ENCODE peak calls at places on chromosomes 4 and X, in four cellular contexts. U, K, S and X are unnamed samples.

GRCh38 chrX:20217906-20218305 is 48.8 kb downstream of the RPS6KA3 start:
- DNase-seq in U (peak), K (no peak), S (no peak), X (no peak)

GRCh38 chr4:89439533-89439932 is 131.9 kb upstream of the GPRIN3 start:
- DNase-seq in U (no peak), K (no peak), S (no peak), X (no peak)

GRCh38 chr4:76250962-76251361 is 559 bp upstream of the FAM47E start:
- DNase-seq in U (no peak), K (no peak), S (no peak), X (no peak)

GRCh38 chr4:12359420-12359819 is 930.7 kb upstream of the HS3ST1 start:
- DNase-seq in U (peak), K (no peak), S (no peak), X (no peak)

GRCh38 chr4:76982638-76983579 is 33.4 kb downstream of the SEPTIN11 start:
- DNase-seq in U (no peak), K (no peak), S (no peak), X (peak)

GRCh38 chr4:29309050-29309449 is 1411.1 kb upstream of the PCDH7 start:
- DNase-seq in U (no peak), K (no peak), S (no peak), X (peak)

GRCh38 chr4:145231906-145232700 is 51.7 kb upstream of the OTUD4 start:
- DNase-seq in U (no peak), K (no peak), S (no peak), X (peak)

GRCh38 chr4:189124149-189124758 is 816.4 kb upstream of the FRG1 start:
- DNase-seq in U (peak), K (no peak), S (no peak), X (peak)

DNA sequence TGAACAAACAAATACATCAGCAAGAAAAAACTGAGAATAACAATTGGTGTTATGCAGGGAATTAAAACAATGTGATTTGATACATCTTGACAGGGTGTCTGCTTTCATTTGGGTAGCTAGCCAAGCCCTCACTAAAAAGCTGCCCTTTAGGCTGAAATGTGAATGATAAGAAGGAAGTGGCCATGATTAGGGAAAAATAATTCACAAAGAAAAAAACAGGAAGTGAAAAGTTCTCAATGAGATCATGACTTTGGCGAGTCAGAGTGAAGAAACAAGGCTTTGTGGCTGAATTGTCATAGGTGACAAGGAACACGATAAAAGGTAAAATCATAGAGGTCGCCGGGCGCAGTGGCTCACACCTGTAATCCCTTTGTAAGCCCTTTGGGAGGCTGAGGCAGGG is 675.7 kb upstream of the SLIT2 start:
- DNase-seq in U (no peak), K (no peak), S (no peak), X (no peak)
- H3K56ac ChIP-seq in U (no peak), K (no peak), S (no peak), X (no peak)

DNA sequence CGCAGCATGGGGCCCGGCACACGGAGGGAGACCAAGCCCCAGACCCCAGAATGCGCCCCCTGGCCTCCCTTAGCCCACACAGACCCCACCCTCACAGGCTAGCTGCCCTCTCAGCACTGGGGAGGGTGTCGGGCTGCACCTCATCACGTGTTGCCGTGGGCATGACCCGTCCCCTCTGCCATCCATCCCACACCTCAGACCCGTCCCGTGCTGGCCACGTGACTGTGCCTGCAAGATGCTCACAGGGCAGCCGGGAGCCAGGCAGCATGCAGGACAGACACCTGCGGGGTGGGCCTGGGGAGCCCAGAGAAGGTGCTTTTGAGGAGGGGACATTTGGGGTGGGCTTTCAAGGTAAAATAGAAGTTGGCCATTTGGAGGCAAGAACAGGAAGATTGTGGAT is 4.8 kb downstream of the MSANTD1 start:
- DNase-seq in U (no peak), K (peak), S (peak), X (no peak)
- H3K56ac ChIP-seq in U (no peak), K (no peak), S (no peak), X (no peak)

DNA sequence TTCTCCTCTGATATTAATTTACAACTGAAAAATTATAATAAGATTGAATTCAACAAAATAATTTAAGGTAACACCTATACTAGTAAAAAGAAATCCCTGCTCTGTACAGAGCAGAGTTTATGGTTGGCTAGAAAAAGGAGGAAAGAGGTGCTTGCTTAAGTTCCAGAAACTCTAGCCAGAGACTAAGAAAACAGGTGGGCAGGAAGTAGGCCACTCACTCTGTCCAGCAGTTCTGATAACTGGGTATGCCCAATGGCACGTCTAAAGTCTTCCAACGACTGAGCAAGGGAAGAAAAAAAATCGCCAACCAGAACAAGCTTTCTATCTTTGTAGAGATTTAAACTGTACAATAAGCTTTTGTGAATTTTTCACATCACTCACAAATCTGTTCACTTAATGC is 42.1 kb downstream of the TMEM165 start:
- DNase-seq in U (no peak), K (no peak), S (no peak), X (no peak)
- H3K56ac ChIP-seq in U (no peak), K (no peak), S (no peak), X (no peak)

GRCh38 chrX:15235001-15235400 is 34.9 kb downstream of the ASB9 start:
- DNase-seq in U (no peak), K (no peak), S (no peak), X (no peak)
- H3K56ac ChIP-seq in U (no peak), K (no peak), S (no peak), X (no peak)

GRCh38 chrX:22665818-22666217 is 333.9 kb upstream of the DDX53 start:
- DNase-seq in U (no peak), K (no peak), S (no peak), X (no peak)
- H3K56ac ChIP-seq in U (no peak), K (no peak), S (no peak), X (no peak)

DNA sequence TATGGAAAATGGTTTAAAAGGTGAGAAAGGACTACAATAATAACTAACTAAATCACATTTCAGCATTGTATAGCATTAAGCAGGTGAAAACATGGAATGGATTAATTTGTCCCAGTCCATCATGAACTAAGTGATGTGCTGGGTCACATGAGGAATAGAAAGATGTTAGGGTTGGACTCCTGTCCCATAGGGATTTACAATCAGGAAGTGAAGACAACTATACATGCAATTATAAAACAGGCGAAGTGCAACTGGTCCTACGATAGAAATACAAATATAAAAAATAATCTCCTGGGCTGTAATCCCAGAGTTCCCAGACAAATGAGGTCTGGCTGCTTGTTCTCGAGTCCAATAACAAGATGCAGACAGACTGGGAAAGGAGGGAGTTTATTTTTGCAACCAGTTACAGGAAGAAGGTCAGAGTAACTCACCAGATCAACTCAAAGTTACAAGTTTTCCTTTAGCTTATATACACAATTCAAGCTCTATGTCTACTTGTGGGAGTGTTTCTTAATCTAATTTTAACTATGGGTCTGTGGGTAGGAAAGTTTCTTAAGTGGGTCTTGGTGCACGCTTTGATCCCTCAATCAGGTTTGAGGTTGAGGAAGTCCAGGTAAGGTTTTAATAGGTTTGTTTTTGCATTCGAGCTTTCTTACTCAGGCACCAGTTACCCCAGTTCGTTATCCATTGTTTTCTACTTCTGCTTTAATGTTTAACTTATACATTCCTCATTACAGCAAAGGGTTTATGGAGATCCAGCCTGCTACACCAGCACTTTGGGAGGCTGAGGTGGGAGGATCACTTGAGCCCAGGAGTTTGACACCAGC is 50.1 kb downstream of the IGFBP7 start:
- DNase-seq in U (no peak), K (no peak), S (no peak), X (peak)
- H3K56ac ChIP-seq in U (no peak), K (no peak), S (no peak), X (no peak)

DNA sequence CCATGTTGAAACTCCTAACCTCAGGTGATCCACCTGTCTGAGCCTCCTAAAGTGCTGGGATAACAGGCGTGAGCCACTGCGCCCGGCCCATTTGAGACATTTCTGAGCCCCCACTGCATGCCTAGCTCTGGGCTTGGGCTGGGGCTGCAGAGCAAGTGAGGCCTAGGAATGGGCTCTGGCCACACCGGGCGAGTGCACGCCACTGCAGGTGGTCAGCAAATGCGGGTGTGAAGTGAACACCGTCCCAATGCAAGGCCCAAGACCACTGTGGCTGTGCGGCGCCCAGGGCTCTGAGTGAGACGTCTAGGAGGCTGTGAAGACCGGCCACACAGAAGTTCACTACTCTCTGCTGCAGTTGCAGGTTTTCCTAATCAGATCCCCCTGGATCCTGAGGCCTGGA is 9.5 kb downstream of the SH3TC1 start:
- DNase-seq in U (no peak), K (no peak), S (no peak), X (no peak)
- H3K56ac ChIP-seq in U (no peak), K (no peak), S (no peak), X (no peak)

GRCh38 chr4:849478-850175 is 23.7 kb upstream of the CPLX1 start:
- DNase-seq in U (no peak), K (no peak), S (no peak), X (no peak)
- H3K56ac ChIP-seq in U (no peak), K (no peak), S (no peak), X (no peak)

DNA sequence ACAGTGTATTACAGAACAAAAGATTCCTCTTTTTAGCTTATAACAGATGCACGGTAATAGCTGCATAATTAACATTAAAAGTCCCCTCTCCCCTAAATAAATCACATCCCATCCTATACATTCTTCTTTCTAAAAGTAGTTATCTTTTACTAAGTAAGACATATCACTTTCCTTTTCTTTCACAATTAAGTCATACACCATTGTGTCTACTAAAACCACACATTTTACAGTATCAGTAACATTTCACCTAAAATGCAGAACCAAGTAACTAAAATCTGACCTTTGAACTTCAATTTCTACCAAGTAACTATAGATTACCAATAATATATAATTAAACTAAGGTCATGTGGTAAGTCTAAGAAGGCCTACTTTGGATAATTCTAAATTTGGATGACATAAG is 14.2 kb downstream of the DHX15 start:
- DNase-seq in U (no peak), K (no peak), S (no peak), X (no peak)
- H3K56ac ChIP-seq in U (no peak), K (no peak), S (no peak), X (no peak)